ENCODE peak calls at places on chromosomes 3 and 15, in seven cellular contexts. E, K, O, H, A, D and R are unnamed samples.

GRCh38 chr15:32641517-32642059 is at the start of gene SCG5:
- DNase-seq in H (no peak), A (peak; percentile 48), E (peak; percentile 94), K (no peak), O (no peak), D (no peak), R (no peak)

GRCh38 chr15:36497903-36498302 is 81.5 kb upstream of the CDIN1 start:
- DNase-seq in E (no peak), K (no peak), D (no peak), A (no peak), H (no peak), O (no peak), R (no peak)

GRCh38 chr3:64009528-64009927 is 13.8 kb downstream of the PSMD6 start:
- DNase-seq in E (no peak), A (no peak), O (no peak), D (no peak), H (no peak), K (no peak), R (no peak)

GRCh38 chr3:63967675-63968611 is 55.4 kb downstream of the PSMD6 start:
- DNase-seq in O (no peak), H (peak; percentile 36), E (no peak), A (peak; percentile 89), K (peak; percentile 36), D (peak; percentile 89), R (no peak)

GRCh38 chr3:80750637-80751036 is 982.8 kb upstream of the ROBO1 start:
- DNase-seq in E (no peak), O (no peak), A (no peak), H (no peak), K (no peak), D (no peak), R (no peak)

GRCh38 chr3:46422617-46423016 is 15.6 kb downstream of the CCRL2 start:
- DNase-seq in H (no peak), O (no peak), E (no peak), A (no peak), D (no peak), K (no peak), R (no peak)

GRCh38 chr3:25621087-25621486 is 43.6 kb downstream of the TOP2B start:
- DNase-seq in E (no peak), D (no peak), H (no peak), K (no peak), A (no peak), O (no peak), R (no peak)

GRCh38 chr3:186824430-186825139 is 17.9 kb upstream of the ADIPOQ start:
- DNase-seq in O (no peak), E (peak; percentile 39), A (no peak), K (no peak), D (no peak), H (no peak), R (peak; percentile 61)

GRCh38 chr3:57998366-57999283 is 9.6 kb upstream of the FLNB start:
- DNase-seq in H (no peak), D (no peak), E (no peak), A (peak; percentile 74), K (peak; percentile 57), O (no peak), R (no peak)

GRCh38 chr3:36409862-36410261 is 29.6 kb downstream of the STAC start:
- DNase-seq in H (no peak), E (no peak), O (no peak), A (no peak), K (no peak), D (no peak), R (no peak)

GRCh38 chr3:109137766-109138165 is 1.2 kb downstream of the C3orf85 start:
- DNase-seq in H (no peak), O (no peak), D (peak; percentile 24), K (no peak), E (no peak), A (no peak), R (no peak)

GRCh38 chr3:74489393-74489792 is 125.1 kb downstream of the CNTN3 start:
- DNase-seq in H (no peak), O (no peak), E (no peak), D (no peak), K (no peak), A (no peak), R (no peak)

GRCh38 chr3:188348445-188349244 is 194.7 kb downstream of the LPP start:
- DNase-seq in E (no peak), A (peak; percentile 12), H (peak; percentile 88), D (no peak), K (peak; percentile 67), O (no peak), R (no peak)

GRCh38 chr15:72866866-72867616 is 83.5 kb upstream of the ADPGK start:
- DNase-seq in D (no peak), H (no peak), K (no peak), E (no peak), A (no peak), O (no peak), R (no peak)

GRCh38 chr3:24156466-24156865 is 211.4 kb downstream of the NR1D2 start:
- DNase-seq in D (no peak), A (no peak), O (no peak), E (no peak), K (no peak), H (no peak), R (no peak)

GRCh38 chr3:130895690-130896089 is 1.8 kb downstream of the ATP2C1 start:
- DNase-seq in A (no peak), E (no peak), O (no peak), D (no peak), H (no peak), K (no peak), R (no peak)

GRCh38 chr3:143363276-143363675 is 243.7 kb downstream of the CHST2 start:
- DNase-seq in D (no peak), A (no peak), H (no peak), E (no peak), K (no peak), O (no peak), R (no peak)

GRCh38 chr15:74263473-74263872 is 27.3 kb downstream of the CCDC33 start:
- DNase-seq in A (no peak), O (no peak), K (no peak), H (no peak), E (no peak), D (no peak), R (no peak)

GRCh38 chr3:70771426-70772147 is 459.1 kb upstream of the MDFIC2 start:
- DNase-seq in D (no peak), K (no peak), O (no peak), E (no peak), A (no peak), H (no peak), R (no peak)

GRCh38 chr3:99696497-99696896 is 58.1 kb downstream of the COL8A1 start:
- DNase-seq in D (no peak), H (no peak), E (no peak), K (no peak), O (no peak), A (no peak), R (no peak)

GRCh38 chr3:43034200-43034599 is 55.1 kb downstream of the GASK1A start:
- DNase-seq in H (no peak), O (no peak), A (no peak), D (no peak), E (no peak), K (no peak), R (no peak)

GRCh38 chr3:132637590-132637989 is 22.0 kb downstream of the ACAD11 start:
- DNase-seq in H (no peak), D (no peak), O (no peak), K (no peak), A (no peak), E (no peak), R (no peak)

GRCh38 chr15:88636654-88637053 is 2.2 kb upstream of the ISG20 start:
- DNase-seq in O (no peak), H (no peak), D (peak; percentile 55), E (no peak), A (no peak), K (no peak), R (no peak)

DNA sequence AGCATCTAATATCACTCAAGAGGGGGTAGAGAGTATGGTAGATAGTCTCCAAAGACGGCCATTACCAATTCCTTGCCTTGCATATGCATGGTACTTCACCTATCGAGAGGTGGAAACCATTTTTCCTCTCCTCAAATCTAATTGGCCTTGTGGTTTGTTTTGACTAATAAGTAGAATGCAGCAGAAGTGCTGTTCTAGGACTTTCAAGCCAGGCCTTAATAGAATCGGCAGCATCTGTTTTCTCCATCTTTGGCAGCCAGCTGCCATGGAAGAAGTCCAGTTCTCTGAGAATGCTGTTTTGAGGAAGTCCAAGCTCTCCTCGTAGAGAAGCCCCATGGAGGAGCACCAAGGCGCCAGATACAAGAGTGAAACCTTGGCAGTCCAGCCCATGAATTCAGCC is 59.1 kb upstream of the RASGRP1 start:
- DNase-seq in K (no peak), A (no peak), O (no peak), E (no peak), D (no peak), H (peak; percentile 46), R (no peak)
- H3K27ac ChIP-seq in K (no peak overlapping the region), A (no peak overlapping the region), O (no peak overlapping the region), E (no peak overlapping the region), D (no peak overlapping the region), H (no peak overlapping the region), R (no peak overlapping the region)

DNA sequence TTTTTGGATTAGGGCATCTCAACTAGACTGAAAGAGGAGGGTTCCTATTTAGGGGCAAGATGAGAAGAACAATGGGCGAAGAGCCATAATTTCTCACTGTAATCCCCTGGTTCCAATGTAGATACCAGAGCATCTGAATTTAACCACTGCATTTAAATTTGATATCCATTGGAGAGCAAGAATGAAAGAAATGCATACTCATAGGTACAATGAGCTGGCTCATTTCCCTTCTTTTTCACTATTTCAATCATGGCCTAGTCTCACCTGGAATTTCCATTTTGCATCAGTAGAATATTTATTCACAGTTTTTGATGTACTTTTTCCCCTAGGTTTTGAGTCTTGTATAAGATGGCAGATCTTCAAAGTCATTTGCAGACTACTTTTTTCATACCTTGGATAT is 13.8 kb downstream of the EPHB1 start:
- DNase-seq in H (no peak), A (no peak), O (no peak), K (no peak), E (no peak), D (no peak), R (no peak)
- TF ChIP-seq CTCF in H (no peak), A (no peak), O (no peak), K (no peak), E (no peak), D (no peak), R (no peak)

GRCh38 chr3:49955636-49956035 is 15.7 kb downstream of the RBM6 start:
- DNase-seq in K (no peak), O (no peak), E (no peak), A (no peak), D (no peak), H (no peak), R (no peak)
- H3K27ac ChIP-seq in K (no peak overlapping the region), O (no peak overlapping the region), E (no peak overlapping the region), A (no peak overlapping the region), D (no peak overlapping the region), H (no peak overlapping the region), R (no peak overlapping the region)

GRCh38 chr15:71107501-71107815 is 7.8 kb upstream of the THSD4 start:
- DNase-seq in K (no peak), O (no peak), D (no peak), H (no peak), E (no peak), A (no peak), R (no peak)

GRCh38 chr15:71109890-71110289 is 5.4 kb upstream of the THSD4 start:
- DNase-seq in A (no peak), D (peak; percentile 52), E (peak; percentile 24), H (no peak), K (no peak), O (no peak), R (no peak)

GRCh38 chr15:71106802-71107500 is 8.3 kb upstream of the THSD4 start:
- DNase-seq in D (no peak), O (no peak), E (no peak), K (no peak), H (no peak), A (no peak), R (no peak)

GRCh38 chr15:71110800-71111565 is 4.3 kb upstream of the THSD4 start:
- DNase-seq in K (no peak), E (peak; percentile 23), O (no peak), H (no peak), A (no peak), D (no peak), R (no peak)

GRCh38 chr15:71109130-71109529 is 6.1 kb upstream of the THSD4 start:
- DNase-seq in H (no peak), E (no peak), A (no peak), K (no peak), D (no peak), O (no peak), R (no peak)
- TF ChIP-seq CTCF in H (no peak), E (no peak), A (no peak), K (peak; percentile 15), D (no peak), O (peak; percentile 31), R (peak; percentile 32)